ENCODE peak calls at places on chromosomes 6 and 20, in seven cellular contexts. One of them, this sample, is unnamed.

GRCh38 chr6:52815167-52816092 is 11.8 kb upstream of the GSTA1 start:
- DNase-seq in stomach: peak; percentile 61
- DNase-seq in A673: peak; percentile 72
- DNase-seq in tibial nerve: peak; percentile 23
- DNase-seq in mesothelial cell of epicardium: no peak
- DNase-seq in astrocyte of the spinal cord: peak; percentile 42
- DNase-seq in K562: peak; percentile 63
- DNase-seq in this sample: peak; percentile 57

GRCh38 chr6:119541132-119541905 is 191.8 kb upstream of the MAN1A1 start:
- DNase-seq in tibial nerve: no peak
- DNase-seq in mesothelial cell of epicardium: no peak
- DNase-seq in stomach: no peak
- DNase-seq in astrocyte of the spinal cord: peak; percentile 99
- DNase-seq in K562: no peak
- DNase-seq in A673: peak; percentile 48
- DNase-seq in this sample: no peak

GRCh38 chr6:68186870-68187269 is 448.2 kb upstream of the ADGRB3 start:
- DNase-seq in A673: no peak
- DNase-seq in astrocyte of the spinal cord: no peak
- DNase-seq in stomach: no peak
- DNase-seq in mesothelial cell of epicardium: no peak
- DNase-seq in tibial nerve: no peak
- DNase-seq in K562: no peak
- DNase-seq in this sample: no peak

GRCh38 chr6:2938632-2939083 is 32.7 kb downstream of the SERPINB6 start:
- DNase-seq in stomach: peak; percentile 14
- DNase-seq in A673: no peak
- DNase-seq in mesothelial cell of epicardium: no peak
- DNase-seq in astrocyte of the spinal cord: no peak
- DNase-seq in tibial nerve: no peak
- DNase-seq in K562: peak; percentile 11
- DNase-seq in this sample: no peak

GRCh38 chr20:33445881-33446615 is 2.5 kb upstream of the SNTA1 start:
- DNase-seq in tibial nerve: no peak
- DNase-seq in stomach: no peak
- DNase-seq in mesothelial cell of epicardium: no peak
- DNase-seq in K562: no peak
- DNase-seq in astrocyte of the spinal cord: no peak
- DNase-seq in A673: peak; percentile 47
- DNase-seq in this sample: no peak

GRCh38 chr6:119036076-119036475 is 42.4 kb downstream of the FAM184A start:
- DNase-seq in K562: no peak
- DNase-seq in A673: no peak
- DNase-seq in stomach: no peak
- DNase-seq in tibial nerve: no peak
- DNase-seq in mesothelial cell of epicardium: no peak
- DNase-seq in astrocyte of the spinal cord: no peak
- DNase-seq in this sample: no peak

GRCh38 chr20:47950103-47950502 is 164.8 kb upstream of the SULF2 start:
- DNase-seq in astrocyte of the spinal cord: no peak
- DNase-seq in tibial nerve: no peak
- DNase-seq in A673: peak; percentile 63
- DNase-seq in K562: peak; percentile 17
- DNase-seq in mesothelial cell of epicardium: no peak
- DNase-seq in stomach: no peak
- DNase-seq in this sample: no peak

GRCh38 chr20:31841928-31842327 is 3.5 kb downstream of the FOXS1 start:
- DNase-seq in mesothelial cell of epicardium: no peak
- DNase-seq in K562: peak; percentile 75
- DNase-seq in astrocyte of the spinal cord: peak; percentile 87
- DNase-seq in stomach: no peak
- DNase-seq in A673: no peak
- DNase-seq in tibial nerve: no peak
- DNase-seq in this sample: no peak

GRCh38 chr6:43317968-43318367 is 9.3 kb upstream of the CRIP3 start:
- DNase-seq in A673: no peak
- DNase-seq in tibial nerve: no peak
- DNase-seq in stomach: no peak
- DNase-seq in K562: no peak
- DNase-seq in astrocyte of the spinal cord: no peak
- DNase-seq in mesothelial cell of epicardium: no peak
- DNase-seq in this sample: no peak

GRCh38 chr20:25045343-25045712 is 12.6 kb downstream of the ACSS1 start:
- DNase-seq in astrocyte of the spinal cord: no peak
- DNase-seq in stomach: peak; percentile 22
- DNase-seq in K562: no peak
- DNase-seq in mesothelial cell of epicardium: no peak
- DNase-seq in tibial nerve: no peak
- DNase-seq in A673: no peak
- DNase-seq in this sample: no peak

GRCh38 chr20:33684533-33685327 is 1.5 kb downstream of the E2F1 start:
- DNase-seq in K562: no peak
- DNase-seq in tibial nerve: no peak
- DNase-seq in stomach: no peak
- DNase-seq in A673: peak; percentile 85
- DNase-seq in astrocyte of the spinal cord: no peak
- DNase-seq in mesothelial cell of epicardium: no peak
- DNase-seq in this sample: no peak

GRCh38 chr20:44576297-44576696 is 6.1 kb upstream of the PKIG start:
- DNase-seq in K562: peak; percentile 59
- DNase-seq in tibial nerve: no peak
- DNase-seq in mesothelial cell of epicardium: no peak
- DNase-seq in astrocyte of the spinal cord: peak; percentile 52
- DNase-seq in stomach: no peak
- DNase-seq in A673: peak; percentile 72
- DNase-seq in this sample: no peak

GRCh38 chr6:158041370-158041769 is 59.7 kb downstream of the SYNJ2 start:
- DNase-seq in astrocyte of the spinal cord: no peak
- DNase-seq in tibial nerve: no peak
- DNase-seq in A673: no peak
- DNase-seq in stomach: no peak
- DNase-seq in K562: no peak
- DNase-seq in mesothelial cell of epicardium: no peak
- DNase-seq in this sample: no peak

GRCh38 chr20:20327756-20328155 is 40.1 kb upstream of the INSM1 start:
- DNase-seq in A673: no peak
- DNase-seq in astrocyte of the spinal cord: no peak
- DNase-seq in stomach: no peak
- DNase-seq in K562: no peak
- DNase-seq in tibial nerve: peak; percentile 8
- DNase-seq in mesothelial cell of epicardium: no peak
- DNase-seq in this sample: no peak

GRCh38 chr6:49966334-49966733 is 2.4 kb upstream of the DEFB114 start:
- DNase-seq in astrocyte of the spinal cord: no peak
- DNase-seq in stomach: no peak
- DNase-seq in mesothelial cell of epicardium: no peak
- DNase-seq in tibial nerve: no peak
- DNase-seq in A673: no peak
- DNase-seq in K562: no peak
- DNase-seq in this sample: no peak

GRCh38 chr6:36947570-36948351 is 6.8 kb upstream of the PI16 start:
- DNase-seq in astrocyte of the spinal cord: no peak
- DNase-seq in tibial nerve: no peak
- DNase-seq in K562: no peak
- DNase-seq in A673: no peak
- DNase-seq in stomach: no peak
- DNase-seq in mesothelial cell of epicardium: no peak
- DNase-seq in this sample: no peak

GRCh38 chr20:47317127-47317895 is 39.2 kb downstream of the ZMYND8 start:
- DNase-seq in stomach: peak; percentile 68
- DNase-seq in astrocyte of the spinal cord: peak; percentile 99
- DNase-seq in K562: peak; percentile 76
- DNase-seq in tibial nerve: peak; percentile 72
- DNase-seq in A673: peak; percentile 90
- DNase-seq in mesothelial cell of epicardium: no peak
- DNase-seq in this sample: peak; percentile 33

GRCh38 chr20:20939006-20939405 is 167.2 kb downstream of the LINC00237 start:
- DNase-seq in stomach: no peak
- DNase-seq in A673: no peak
- DNase-seq in tibial nerve: no peak
- DNase-seq in mesothelial cell of epicardium: no peak
- DNase-seq in K562: no peak
- DNase-seq in astrocyte of the spinal cord: no peak
- DNase-seq in this sample: no peak

GRCh38 chr6:85795966-85796365 is 153.3 kb upstream of the SYNCRIP start:
- DNase-seq in stomach: no peak
- DNase-seq in mesothelial cell of epicardium: no peak
- DNase-seq in A673: peak; percentile 85
- DNase-seq in astrocyte of the spinal cord: no peak
- DNase-seq in K562: no peak
- DNase-seq in tibial nerve: no peak
- DNase-seq in this sample: no peak

GRCh38 chr6:158268361-158269147 is 43.7 kb upstream of the TULP4 start:
- DNase-seq in A673: no peak
- DNase-seq in astrocyte of the spinal cord: no peak
- DNase-seq in stomach: no peak
- DNase-seq in mesothelial cell of epicardium: no peak
- DNase-seq in tibial nerve: no peak
- DNase-seq in K562: no peak
- DNase-seq in this sample: no peak

GRCh38 chr6:48389146-48390043 is 278.4 kb upstream of the PTCHD4 start:
- DNase-seq in K562: no peak
- DNase-seq in astrocyte of the spinal cord: no peak
- DNase-seq in stomach: no peak
- DNase-seq in tibial nerve: no peak
- DNase-seq in mesothelial cell of epicardium: no peak
- DNase-seq in A673: no peak
- DNase-seq in this sample: no peak

GRCh38 chr6:10048370-10049297 is 366.2 kb downstream of the TFAP2A start:
- DNase-seq in K562: no peak
- DNase-seq in stomach: peak; percentile 27
- DNase-seq in mesothelial cell of epicardium: no peak
- DNase-seq in tibial nerve: no peak
- DNase-seq in astrocyte of the spinal cord: no peak
- DNase-seq in A673: no peak
- DNase-seq in this sample: no peak

GRCh38 chr20:44896583-44896982 is 11.1 kb downstream of the YWHAB start:
- DNase-seq in mesothelial cell of epicardium: no peak
- DNase-seq in K562: no peak
- DNase-seq in tibial nerve: no peak
- DNase-seq in A673: peak; percentile 33
- DNase-seq in astrocyte of the spinal cord: no peak
- DNase-seq in stomach: no peak
- DNase-seq in this sample: no peak

GRCh38 chr6:130981409-130981808 is 81.6 kb downstream of the EPB41L2 start:
- DNase-seq in mesothelial cell of epicardium: no peak
- DNase-seq in stomach: no peak
- DNase-seq in astrocyte of the spinal cord: peak; percentile 43
- DNase-seq in A673: peak; percentile 79
- DNase-seq in K562: no peak
- DNase-seq in tibial nerve: no peak
- DNase-seq in this sample: no peak

GRCh38 chr20:52984451-52984810 is 12.3 kb downstream of the TSHZ2 start:
- DNase-seq in tibial nerve: no peak
- DNase-seq in K562: no peak
- DNase-seq in stomach: no peak
- DNase-seq in astrocyte of the spinal cord: no peak
- DNase-seq in A673: no peak
- DNase-seq in mesothelial cell of epicardium: no peak
- DNase-seq in this sample: no peak

GRCh38 chr20:62387219-62387913 is 463 bp downstream of the RPS21 start:
- DNase-seq in astrocyte of the spinal cord: no peak
- DNase-seq in A673: no peak
- DNase-seq in mesothelial cell of epicardium: no peak
- DNase-seq in K562: peak; percentile 45
- DNase-seq in stomach: no peak
- DNase-seq in tibial nerve: no peak
- DNase-seq in this sample: no peak

GRCh38 chr20:62387993-62388635 is 1.2 kb downstream of the RPS21 start:
- DNase-seq in A673: no peak
- DNase-seq in stomach: no peak
- DNase-seq in astrocyte of the spinal cord: no peak
- DNase-seq in mesothelial cell of epicardium: no peak
- DNase-seq in K562: peak; percentile 28
- DNase-seq in tibial nerve: no peak
- DNase-seq in this sample: no peak

GRCh38 chr20:62389601-62390087 is 2.7 kb downstream of the RPS21 start:
- DNase-seq in stomach: no peak
- DNase-seq in astrocyte of the spinal cord: no peak
- DNase-seq in mesothelial cell of epicardium: no peak
- DNase-seq in A673: no peak
- DNase-seq in tibial nerve: no peak
- DNase-seq in K562: no peak
- DNase-seq in this sample: no peak

GRCh38 chr20:62390306-62391164 is 3.6 kb downstream of the RPS21 start:
- DNase-seq in tibial nerve: no peak
- DNase-seq in A673: no peak
- DNase-seq in astrocyte of the spinal cord: no peak
- DNase-seq in K562: no peak
- DNase-seq in stomach: no peak
- DNase-seq in mesothelial cell of epicardium: no peak
- DNase-seq in this sample: no peak

GRCh38 chr20:62388839-62389600 is 2.1 kb downstream of the RPS21 start:
- DNase-seq in K562: no peak
- DNase-seq in mesothelial cell of epicardium: no peak
- DNase-seq in A673: no peak
- DNase-seq in astrocyte of the spinal cord: no peak
- DNase-seq in tibial nerve: no peak
- DNase-seq in stomach: no peak
- DNase-seq in this sample: no peak
- TF ChIP-seq CTCF in K562: no peak
- TF ChIP-seq CTCF in mesothelial cell of epicardium: no peak
- TF ChIP-seq CTCF in A673: peak; percentile 10
- TF ChIP-seq CTCF in astrocyte of the spinal cord: no peak
- TF ChIP-seq CTCF in tibial nerve: no peak
- TF ChIP-seq CTCF in stomach: no peak
- TF ChIP-seq CTCF in this sample: peak; percentile 20

GRCh38 chr6:160041608-160042007 is 72.7 kb downstream of the IGF2R start:
- DNase-seq in tibial nerve: peak; percentile 44
- DNase-seq in A673: no peak
- DNase-seq in K562: no peak
- DNase-seq in astrocyte of the spinal cord: peak; percentile 92
- DNase-seq in stomach: peak; percentile 83
- DNase-seq in mesothelial cell of epicardium: no peak
- DNase-seq in this sample: no peak
- TF ChIP-seq CTCF in tibial nerve: no peak
- TF ChIP-seq CTCF in A673: no peak
- TF ChIP-seq CTCF in K562: no peak
- TF ChIP-seq CTCF in astrocyte of the spinal cord: peak; percentile 56
- TF ChIP-seq CTCF in stomach: no peak
- TF ChIP-seq CTCF in mesothelial cell of epicardium: no peak
- TF ChIP-seq CTCF in this sample: no peak

DNA sequence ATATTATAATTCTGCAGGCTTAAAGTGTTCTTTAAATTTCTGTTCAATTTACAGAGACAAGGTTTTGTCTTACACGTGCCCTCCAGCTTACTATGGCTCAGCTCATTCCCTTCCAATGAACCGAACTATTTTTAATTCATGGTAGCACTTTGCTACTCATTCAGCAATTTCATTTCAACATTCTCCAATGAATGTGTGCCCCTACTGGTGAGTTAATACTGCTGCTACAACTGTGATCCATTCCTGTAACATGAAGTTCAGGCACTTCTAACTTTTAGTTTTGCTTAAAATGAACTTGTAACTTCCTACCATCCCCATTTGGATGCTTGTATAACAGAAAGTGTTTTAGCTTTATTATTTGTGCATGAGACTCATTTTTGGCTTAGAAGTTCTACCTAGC is 99.7 kb downstream of the F13A1 start:
- DNase-seq in astrocyte of the spinal cord: no peak
- DNase-seq in K562: no peak
- DNase-seq in tibial nerve: no peak
- DNase-seq in mesothelial cell of epicardium: no peak
- DNase-seq in A673: peak; percentile 15
- DNase-seq in stomach: no peak
- DNase-seq in this sample: no peak
- TF ChIP-seq CTCF in astrocyte of the spinal cord: peak; percentile 5
- TF ChIP-seq CTCF in K562: no peak
- TF ChIP-seq CTCF in tibial nerve: no peak
- TF ChIP-seq CTCF in mesothelial cell of epicardium: peak; percentile 15
- TF ChIP-seq CTCF in A673: peak; percentile 49
- TF ChIP-seq CTCF in stomach: no peak
- TF ChIP-seq CTCF in this sample: no peak

GRCh38 chr20:23125625-23126191 is 39.6 kb upstream of the CD93 start:
- DNase-seq in stomach: no peak
- DNase-seq in mesothelial cell of epicardium: no peak
- DNase-seq in K562: no peak
- DNase-seq in tibial nerve: no peak
- DNase-seq in A673: no peak
- DNase-seq in astrocyte of the spinal cord: peak; percentile 31
- DNase-seq in this sample: no peak
- TF ChIP-seq CTCF in stomach: no peak
- TF ChIP-seq CTCF in mesothelial cell of epicardium: no peak
- TF ChIP-seq CTCF in K562: no peak
- TF ChIP-seq CTCF in tibial nerve: no peak
- TF ChIP-seq CTCF in A673: no peak
- TF ChIP-seq CTCF in astrocyte of the spinal cord: no peak
- TF ChIP-seq CTCF in this sample: no peak

This sample was measured in endothelial cell.